ENCODE peak calls at places on chromosomes 1 and 21, in ten cellular contexts. One of them, this sample, is unnamed.

GRCh38 chr1:41880261-41880660 is 38.5 kb downstream of the HIVEP3 start:
- DNase-seq in retinal pigment epithelial cell: no peak
- DNase-seq in left ventricle myocardium inferior: no peak
- DNase-seq in MM.1S: no peak
- DNase-seq in AG04449: no peak
- DNase-seq in AG10803: no peak
- DNase-seq in IMR-90: peak; percentile 63
- DNase-seq in CD8-positive, alpha-beta T cell: no peak
- DNase-seq in A549: no peak
- DNase-seq in choroid plexus epithelial cell: peak; percentile 53
- DNase-seq in this sample: no peak

GRCh38 chr1:50416553-50417453 is 6.4 kb downstream of the DMRTA2 start:
- DNase-seq in retinal pigment epithelial cell: no peak
- DNase-seq in left ventricle myocardium inferior: no peak
- DNase-seq in MM.1S: no peak
- DNase-seq in AG04449: no peak
- DNase-seq in AG10803: no peak
- DNase-seq in IMR-90: no peak
- DNase-seq in CD8-positive, alpha-beta T cell: no peak
- DNase-seq in A549: no peak
- DNase-seq in choroid plexus epithelial cell: no peak
- DNase-seq in this sample: no peak

GRCh38 chr1:75233302-75233929 is 99.2 kb downstream of the LHX8 start:
- DNase-seq in retinal pigment epithelial cell: peak; percentile 8
- DNase-seq in left ventricle myocardium inferior: no peak
- DNase-seq in MM.1S: peak; percentile 61
- DNase-seq in AG04449: no peak
- DNase-seq in AG10803: peak; percentile 15
- DNase-seq in IMR-90: peak; percentile 2
- DNase-seq in CD8-positive, alpha-beta T cell: no peak
- DNase-seq in A549: peak; percentile 23
- DNase-seq in choroid plexus epithelial cell: peak; percentile 48
- DNase-seq in this sample: peak; percentile 46

GRCh38 chr1:209727785-209728184 is 23.1 kb downstream of the HSD11B1 start:
- DNase-seq in retinal pigment epithelial cell: no peak
- DNase-seq in left ventricle myocardium inferior: no peak
- DNase-seq in MM.1S: no peak
- DNase-seq in AG04449: no peak
- DNase-seq in AG10803: no peak
- DNase-seq in IMR-90: no peak
- DNase-seq in CD8-positive, alpha-beta T cell: no peak
- DNase-seq in A549: no peak
- DNase-seq in choroid plexus epithelial cell: no peak
- DNase-seq in this sample: no peak

GRCh38 chr1:248844526-248844925 is 6.5 kb downstream of the ZNF672 start:
- DNase-seq in retinal pigment epithelial cell: no peak
- DNase-seq in left ventricle myocardium inferior: no peak
- DNase-seq in MM.1S: no peak
- DNase-seq in AG04449: no peak
- DNase-seq in AG10803: no peak
- DNase-seq in IMR-90: no peak
- DNase-seq in CD8-positive, alpha-beta T cell: no peak
- DNase-seq in A549: no peak
- DNase-seq in choroid plexus epithelial cell: no peak
- DNase-seq in this sample: no peak

GRCh38 chr1:226542623-226543103 is 5.9 kb upstream of the STUM start:
- DNase-seq in retinal pigment epithelial cell: no peak
- DNase-seq in left ventricle myocardium inferior: peak; percentile 40
- DNase-seq in MM.1S: no peak
- DNase-seq in AG04449: no peak
- DNase-seq in AG10803: no peak
- DNase-seq in IMR-90: no peak
- DNase-seq in CD8-positive, alpha-beta T cell: no peak
- DNase-seq in A549: no peak
- DNase-seq in choroid plexus epithelial cell: no peak
- DNase-seq in this sample: no peak

GRCh38 chr1:15417365-15417934 is 7.8 kb downstream of the EFHD2 start:
- DNase-seq in retinal pigment epithelial cell: peak; percentile 37
- DNase-seq in left ventricle myocardium inferior: no peak
- DNase-seq in MM.1S: no peak
- DNase-seq in AG04449: no peak
- DNase-seq in AG10803: peak; percentile 34
- DNase-seq in IMR-90: peak; percentile 83
- DNase-seq in CD8-positive, alpha-beta T cell: no peak
- DNase-seq in A549: peak; percentile 72
- DNase-seq in choroid plexus epithelial cell: peak; percentile 65
- DNase-seq in this sample: no peak

GRCh38 chr21:21751286-21751685 is 753.1 kb downstream of the NCAM2 start:
- DNase-seq in retinal pigment epithelial cell: no peak
- DNase-seq in left ventricle myocardium inferior: no peak
- DNase-seq in MM.1S: no peak
- DNase-seq in AG04449: no peak
- DNase-seq in AG10803: no peak
- DNase-seq in IMR-90: no peak
- DNase-seq in CD8-positive, alpha-beta T cell: no peak
- DNase-seq in A549: no peak
- DNase-seq in choroid plexus epithelial cell: no peak
- DNase-seq in this sample: no peak

DNA sequence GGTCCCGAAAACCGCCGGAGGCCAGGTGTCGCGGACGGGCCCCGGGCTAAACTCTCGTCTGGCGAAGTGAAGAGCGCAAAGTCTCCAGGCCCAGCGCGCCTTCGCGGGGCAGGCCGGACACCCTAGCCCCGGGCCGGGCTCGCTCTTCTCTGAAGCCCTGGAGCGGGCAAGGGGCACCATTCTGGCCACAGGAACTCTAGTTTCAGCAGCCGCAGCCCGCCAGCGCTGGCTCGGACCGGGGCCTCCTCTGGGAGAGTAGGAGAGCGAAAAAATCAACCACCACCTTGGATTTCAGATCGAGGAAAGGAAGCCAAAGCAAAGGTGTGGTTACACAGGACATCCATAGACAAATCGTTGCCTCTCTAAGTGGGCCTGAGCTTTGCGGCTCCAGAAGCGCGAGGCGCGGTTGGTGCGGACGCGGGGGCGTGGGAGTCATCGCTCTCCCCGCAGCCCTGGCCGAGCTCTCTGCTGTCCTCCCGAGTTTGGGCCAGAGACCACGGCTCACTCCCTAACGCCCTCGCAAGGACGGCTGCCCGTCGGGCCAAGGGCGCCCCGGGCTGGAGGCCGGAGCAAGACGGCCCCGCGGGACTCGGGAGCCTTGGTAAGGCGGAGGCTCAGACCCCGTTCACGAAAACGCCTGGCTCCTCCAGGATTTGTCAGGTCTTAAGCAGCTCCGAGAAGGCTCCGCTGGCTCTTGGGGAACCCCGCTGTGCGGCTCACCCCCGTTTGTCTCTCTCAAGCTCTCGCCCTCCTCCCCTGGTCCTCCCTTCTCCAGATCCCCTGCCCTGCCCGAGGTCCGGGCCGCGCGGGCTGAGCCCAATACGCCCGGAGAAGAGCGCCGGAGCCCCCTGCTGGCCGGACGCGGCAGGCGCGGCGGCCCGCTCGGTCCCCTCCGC is 132.9 kb upstream of the DPYD start:
- DNase-seq in retinal pigment epithelial cell: no peak
- DNase-seq in left ventricle myocardium inferior: peak; percentile 55
- DNase-seq in MM.1S: peak; percentile 48
- DNase-seq in AG04449: no peak
- DNase-seq in AG10803: peak; percentile 68
- DNase-seq in IMR-90: peak; percentile 65
- DNase-seq in CD8-positive, alpha-beta T cell: no peak
- DNase-seq in A549: peak; percentile 59
- DNase-seq in choroid plexus epithelial cell: peak; percentile 87
- DNase-seq in this sample: peak; percentile 34
- H3K4me3 ChIP-seq in retinal pigment epithelial cell: peak overlapping the region; percentile 58
- H3K4me3 ChIP-seq in left ventricle myocardium inferior: peak overlapping the region; percentile 69
- H3K4me3 ChIP-seq in MM.1S: peak overlapping the region; percentile 56
- H3K4me3 ChIP-seq in AG04449: peak overlapping the region; percentile 53
- H3K4me3 ChIP-seq in AG10803: peak overlapping the region; percentile 64
- H3K4me3 ChIP-seq in IMR-90: peak overlapping the region; percentile 41
- H3K4me3 ChIP-seq in CD8-positive, alpha-beta T cell: peak overlapping the region; percentile 56
- H3K4me3 ChIP-seq in A549: peak overlapping the region; percentile 43
- H3K4me3 ChIP-seq in choroid plexus epithelial cell: peak overlapping the region; percentile 64
- H3K4me3 ChIP-seq in this sample: peak overlapping the region; percentile 23

DNA sequence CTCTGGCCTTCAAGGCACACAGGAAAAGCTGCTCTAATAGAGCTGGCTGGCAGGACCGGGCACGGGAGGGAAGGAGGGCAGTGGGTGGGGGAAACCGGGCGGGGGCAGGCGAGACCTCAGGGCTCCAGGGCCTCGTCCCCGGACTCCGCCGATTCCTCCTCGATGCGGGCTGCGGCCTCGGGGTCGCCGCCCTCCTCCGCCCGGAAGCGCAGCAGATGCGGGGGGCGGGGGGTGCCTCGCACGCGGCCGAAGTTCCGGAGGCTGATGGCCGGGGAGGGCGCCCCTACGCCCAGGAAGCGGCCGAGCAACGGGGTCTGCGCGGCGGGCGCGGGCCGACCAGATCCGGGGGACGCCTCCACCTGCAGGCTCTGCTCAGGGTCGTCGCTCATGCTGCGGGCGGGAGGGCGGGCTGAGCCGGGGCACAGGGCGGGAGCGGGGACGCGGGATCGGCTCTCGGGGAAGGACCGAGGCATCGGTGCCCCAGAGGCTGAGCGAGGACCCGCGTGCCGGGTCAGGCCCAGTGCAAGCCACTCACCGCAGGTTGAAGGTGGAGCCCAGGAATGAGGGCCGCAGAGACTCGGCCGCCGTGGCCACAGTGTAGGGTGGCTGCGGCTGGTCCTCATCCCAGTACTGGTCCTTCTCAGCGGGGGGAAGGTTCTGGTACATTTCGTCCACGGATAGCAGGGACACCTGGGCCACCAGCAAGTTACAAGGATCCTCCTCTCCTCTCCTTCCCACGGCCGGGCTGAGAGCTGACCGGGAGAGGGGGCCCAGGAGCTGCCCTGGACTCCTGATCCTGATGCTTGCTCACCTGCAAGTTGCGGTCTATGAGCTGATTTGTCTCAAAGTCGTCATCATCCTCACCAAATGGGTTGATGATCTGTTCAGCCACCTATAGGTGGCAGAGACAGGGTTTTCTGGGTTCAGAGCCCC is 3.6 kb downstream of the BEST4 start:
- DNase-seq in retinal pigment epithelial cell: no peak
- DNase-seq in left ventricle myocardium inferior: no peak
- DNase-seq in MM.1S: no peak
- DNase-seq in AG04449: no peak
- DNase-seq in AG10803: no peak
- DNase-seq in IMR-90: no peak
- DNase-seq in CD8-positive, alpha-beta T cell: no peak
- DNase-seq in A549: no peak
- DNase-seq in choroid plexus epithelial cell: no peak
- DNase-seq in this sample: no peak
- H3K4me3 ChIP-seq in retinal pigment epithelial cell: peak overlapping the region; percentile 33
- H3K4me3 ChIP-seq in left ventricle myocardium inferior: peak overlapping the region; percentile 68
- H3K4me3 ChIP-seq in MM.1S: no peak overlapping the region
- H3K4me3 ChIP-seq in AG04449: peak overlapping the region; percentile 36
- H3K4me3 ChIP-seq in AG10803: peak overlapping the region; percentile 46
- H3K4me3 ChIP-seq in IMR-90: no peak overlapping the region
- H3K4me3 ChIP-seq in CD8-positive, alpha-beta T cell: peak overlapping the region; percentile 26
- H3K4me3 ChIP-seq in A549: no peak overlapping the region
- H3K4me3 ChIP-seq in choroid plexus epithelial cell: peak overlapping the region; percentile 51
- H3K4me3 ChIP-seq in this sample: no peak overlapping the region

GRCh38 chr1:27033059-27033746 is 20.6 kb upstream of the TENT5B start:
- DNase-seq in retinal pigment epithelial cell: no peak
- DNase-seq in left ventricle myocardium inferior: no peak
- DNase-seq in MM.1S: no peak
- DNase-seq in AG04449: no peak
- DNase-seq in AG10803: no peak
- DNase-seq in IMR-90: no peak
- DNase-seq in CD8-positive, alpha-beta T cell: no peak
- DNase-seq in A549: no peak
- DNase-seq in choroid plexus epithelial cell: no peak
- DNase-seq in this sample: no peak

GRCh38 chr1:27032119-27032461 is 19.4 kb upstream of the TENT5B start:
- DNase-seq in retinal pigment epithelial cell: no peak
- DNase-seq in left ventricle myocardium inferior: no peak
- DNase-seq in MM.1S: no peak
- DNase-seq in AG04449: no peak
- DNase-seq in AG10803: no peak
- DNase-seq in IMR-90: no peak
- DNase-seq in CD8-positive, alpha-beta T cell: no peak
- DNase-seq in A549: no peak
- DNase-seq in choroid plexus epithelial cell: no peak
- DNase-seq in this sample: no peak

GRCh38 chr1:27027575-27028250 is 15.1 kb upstream of the TENT5B start:
- DNase-seq in retinal pigment epithelial cell: no peak
- DNase-seq in left ventricle myocardium inferior: no peak
- DNase-seq in MM.1S: no peak
- DNase-seq in AG04449: no peak
- DNase-seq in AG10803: no peak
- DNase-seq in IMR-90: no peak
- DNase-seq in CD8-positive, alpha-beta T cell: no peak
- DNase-seq in A549: no peak
- DNase-seq in choroid plexus epithelial cell: no peak
- DNase-seq in this sample: no peak

GRCh38 chr1:27029517-27029916 is 16.9 kb upstream of the TENT5B start:
- DNase-seq in retinal pigment epithelial cell: no peak
- DNase-seq in left ventricle myocardium inferior: no peak
- DNase-seq in MM.1S: no peak
- DNase-seq in AG04449: no peak
- DNase-seq in AG10803: no peak
- DNase-seq in IMR-90: no peak
- DNase-seq in CD8-positive, alpha-beta T cell: no peak
- DNase-seq in A549: no peak
- DNase-seq in choroid plexus epithelial cell: no peak
- DNase-seq in this sample: no peak

GRCh38 chr1:27031235-27032118 is 18.8 kb upstream of the TENT5B start:
- DNase-seq in retinal pigment epithelial cell: peak; percentile 59
- DNase-seq in left ventricle myocardium inferior: peak; percentile 79
- DNase-seq in MM.1S: no peak
- DNase-seq in AG04449: no peak
- DNase-seq in AG10803: peak; percentile 76
- DNase-seq in IMR-90: peak; percentile 67
- DNase-seq in CD8-positive, alpha-beta T cell: no peak
- DNase-seq in A549: no peak
- DNase-seq in choroid plexus epithelial cell: peak; percentile 58
- DNase-seq in this sample: peak; percentile 38
- H3K4me3 ChIP-seq in retinal pigment epithelial cell: peak overlapping the region; percentile 37
- H3K4me3 ChIP-seq in left ventricle myocardium inferior: peak overlapping the region; percentile 59
- H3K4me3 ChIP-seq in MM.1S: no peak overlapping the region
- H3K4me3 ChIP-seq in AG04449: peak overlapping the region; percentile 37
- H3K4me3 ChIP-seq in AG10803: peak overlapping the region; percentile 45
- H3K4me3 ChIP-seq in IMR-90: no peak overlapping the region
- H3K4me3 ChIP-seq in CD8-positive, alpha-beta T cell: no peak overlapping the region
- H3K4me3 ChIP-seq in A549: no peak overlapping the region
- H3K4me3 ChIP-seq in choroid plexus epithelial cell: peak overlapping the region; percentile 58
- H3K4me3 ChIP-seq in this sample: no peak overlapping the region

GRCh38 chr1:205432116-205432515 is 10.3 kb upstream of the LEMD1 start:
- DNase-seq in retinal pigment epithelial cell: no peak
- DNase-seq in left ventricle myocardium inferior: no peak
- DNase-seq in MM.1S: no peak
- DNase-seq in AG04449: no peak
- DNase-seq in AG10803: no peak
- DNase-seq in IMR-90: no peak
- DNase-seq in CD8-positive, alpha-beta T cell: no peak
- DNase-seq in A549: no peak
- DNase-seq in choroid plexus epithelial cell: no peak
- DNase-seq in this sample: no peak

GRCh38 chr1:205434738-205435137 is 12.9 kb upstream of the LEMD1 start:
- DNase-seq in retinal pigment epithelial cell: no peak
- DNase-seq in left ventricle myocardium inferior: no peak
- DNase-seq in MM.1S: peak; percentile 68
- DNase-seq in AG04449: no peak
- DNase-seq in AG10803: no peak
- DNase-seq in IMR-90: no peak
- DNase-seq in CD8-positive, alpha-beta T cell: no peak
- DNase-seq in A549: no peak
- DNase-seq in choroid plexus epithelial cell: no peak
- DNase-seq in this sample: no peak

GRCh38 chr1:205429742-205430464 is 8.0 kb upstream of the LEMD1 start:
- DNase-seq in retinal pigment epithelial cell: no peak
- DNase-seq in left ventricle myocardium inferior: no peak
- DNase-seq in MM.1S: no peak
- DNase-seq in AG04449: no peak
- DNase-seq in AG10803: no peak
- DNase-seq in IMR-90: no peak
- DNase-seq in CD8-positive, alpha-beta T cell: no peak
- DNase-seq in A549: no peak
- DNase-seq in choroid plexus epithelial cell: no peak
- DNase-seq in this sample: no peak

GRCh38 chr1:205435904-205436573 is 14.2 kb upstream of the LEMD1 start:
- DNase-seq in retinal pigment epithelial cell: no peak
- DNase-seq in left ventricle myocardium inferior: no peak
- DNase-seq in MM.1S: no peak
- DNase-seq in AG04449: no peak
- DNase-seq in AG10803: no peak
- DNase-seq in IMR-90: no peak
- DNase-seq in CD8-positive, alpha-beta T cell: no peak
- DNase-seq in A549: no peak
- DNase-seq in choroid plexus epithelial cell: no peak
- DNase-seq in this sample: no peak

GRCh38 chr1:205430631-205431305 is 8.9 kb upstream of the LEMD1 start:
- DNase-seq in retinal pigment epithelial cell: no peak
- DNase-seq in left ventricle myocardium inferior: peak; percentile 61
- DNase-seq in MM.1S: peak; percentile 70
- DNase-seq in AG04449: no peak
- DNase-seq in AG10803: peak; percentile 15
- DNase-seq in IMR-90: peak; percentile 33
- DNase-seq in CD8-positive, alpha-beta T cell: peak; percentile 27
- DNase-seq in A549: peak; percentile 60
- DNase-seq in choroid plexus epithelial cell: peak; percentile 58
- DNase-seq in this sample: peak; percentile 53
- H3K4me3 ChIP-seq in retinal pigment epithelial cell: peak overlapping the region; percentile 56
- H3K4me3 ChIP-seq in left ventricle myocardium inferior: peak overlapping the region; percentile 66
- H3K4me3 ChIP-seq in MM.1S: peak overlapping the region; percentile 64
- H3K4me3 ChIP-seq in AG04449: peak overlapping the region; percentile 56
- H3K4me3 ChIP-seq in AG10803: peak overlapping the region; percentile 56
- H3K4me3 ChIP-seq in IMR-90: peak overlapping the region; percentile 48
- H3K4me3 ChIP-seq in CD8-positive, alpha-beta T cell: peak overlapping the region; percentile 26
- H3K4me3 ChIP-seq in A549: peak overlapping the region; percentile 48
- H3K4me3 ChIP-seq in choroid plexus epithelial cell: peak overlapping the region; percentile 56
- H3K4me3 ChIP-seq in this sample: peak overlapping the region; percentile 36